ENCODE peak calls at places on chromosomes 3 and 15, in seven cellular contexts. Y, M, H, X, O, B and F are unnamed samples.

GRCh38 chr3:30401971-30402370 is 204.4 kb upstream of the TGFBR2 start:
- DNase-seq in Y (no peak), M (no peak), H (peak; percentile 66), X (no peak), O (no peak), B (peak; percentile 27), F (peak; percentile 62)

GRCh38 chr15:41487376-41487775 is 6.3 kb upstream of the ITPKA start:
- DNase-seq in Y (no peak), M (no peak), H (no peak), X (no peak), O (no peak), B (no peak), F (no peak)

GRCh38 chr3:97956051-97956450 is 16.2 kb downstream of the RIOX2 start:
- DNase-seq in Y (no peak), M (no peak), H (no peak), X (no peak), O (no peak), B (no peak), F (no peak)

GRCh38 chr15:87038404-87038803 is 958.7 kb downstream of the AGBL1 start:
- DNase-seq in Y (no peak), M (no peak), H (no peak), X (no peak), O (no peak), B (no peak), F (no peak)

GRCh38 chr3:167125612-167126407 is 254.3 kb downstream of the ZBBX start:
- DNase-seq in Y (no peak), M (no peak), H (no peak), X (no peak), O (no peak), B (no peak), F (no peak)

GRCh38 chr15:81948751-81949150 is 97.1 kb downstream of the MEX3B start:
- DNase-seq in Y (no peak), M (no peak), H (peak; percentile 33), X (no peak), O (no peak), B (no peak), F (no peak)

GRCh38 chr15:67115567-67115966 is 50.2 kb downstream of the SMAD3 start:
- DNase-seq in Y (no peak), M (no peak), H (no peak), X (no peak), O (no peak), B (no peak), F (no peak)

GRCh38 chr3:9172851-9173320 is 76.6 kb downstream of the SRGAP3 start:
- DNase-seq in Y (peak; percentile 59), M (no peak), H (no peak), X (no peak), O (no peak), B (no peak), F (no peak)

GRCh38 chr3:37833790-37834189 is 27.9 kb upstream of the CTDSPL start:
- DNase-seq in Y (no peak), M (no peak), H (no peak), X (peak; percentile 11), O (no peak), B (peak; percentile 47), F (no peak)

GRCh38 chr3:4633078-4634004 is 140.2 kb downstream of the ITPR1 start:
- DNase-seq in Y (no peak), M (no peak), H (peak; percentile 72), X (peak; percentile 19), O (no peak), B (no peak), F (peak; percentile 64)

GRCh38 chr15:55649058-55649423 is 60.9 kb upstream of the PYGO1 start:
- DNase-seq in Y (no peak), M (no peak), H (peak; percentile 80), X (no peak), O (no peak), B (no peak), F (peak; percentile 63)

GRCh38 chr3:54424283-54424682 is 301.9 kb downstream of the CACNA2D3 start:
- DNase-seq in Y (no peak), M (no peak), H (no peak), X (no peak), O (no peak), B (no peak), F (no peak)

GRCh38 chr3:191085091-191085490 is 114.0 kb upstream of the OSTN start:
- DNase-seq in Y (no peak), M (no peak), H (peak; percentile 9), X (no peak), O (no peak), B (no peak), F (peak; percentile 33)

GRCh38 chr3:194486540-194487288 is at the start of gene ATP13A3:
- DNase-seq in Y (peak; percentile 83), M (peak; percentile 95), H (peak; percentile 88), X (peak; percentile 94), O (peak; percentile 62), B (peak; percentile 93), F (peak; percentile 77)

GRCh38 chr3:194487289-194488006 is 646 bp upstream of the ATP13A3 start:
- DNase-seq in Y (no peak), M (peak; percentile 67), H (no peak), X (peak; percentile 45), O (peak; percentile 46), B (peak; percentile 65), F (no peak)

GRCh38 chr3:194484614-194485013 is 2.2 kb downstream of the ATP13A3 start:
- DNase-seq in Y (no peak), M (no peak), H (no peak), X (no peak), O (no peak), B (no peak), F (no peak)

GRCh38 chr3:194485471-194485875 is 1.3 kb downstream of the ATP13A3 start:
- DNase-seq in Y (no peak), M (no peak), H (peak; percentile 41), X (no peak), O (no peak), B (no peak), F (no peak)

DNA sequence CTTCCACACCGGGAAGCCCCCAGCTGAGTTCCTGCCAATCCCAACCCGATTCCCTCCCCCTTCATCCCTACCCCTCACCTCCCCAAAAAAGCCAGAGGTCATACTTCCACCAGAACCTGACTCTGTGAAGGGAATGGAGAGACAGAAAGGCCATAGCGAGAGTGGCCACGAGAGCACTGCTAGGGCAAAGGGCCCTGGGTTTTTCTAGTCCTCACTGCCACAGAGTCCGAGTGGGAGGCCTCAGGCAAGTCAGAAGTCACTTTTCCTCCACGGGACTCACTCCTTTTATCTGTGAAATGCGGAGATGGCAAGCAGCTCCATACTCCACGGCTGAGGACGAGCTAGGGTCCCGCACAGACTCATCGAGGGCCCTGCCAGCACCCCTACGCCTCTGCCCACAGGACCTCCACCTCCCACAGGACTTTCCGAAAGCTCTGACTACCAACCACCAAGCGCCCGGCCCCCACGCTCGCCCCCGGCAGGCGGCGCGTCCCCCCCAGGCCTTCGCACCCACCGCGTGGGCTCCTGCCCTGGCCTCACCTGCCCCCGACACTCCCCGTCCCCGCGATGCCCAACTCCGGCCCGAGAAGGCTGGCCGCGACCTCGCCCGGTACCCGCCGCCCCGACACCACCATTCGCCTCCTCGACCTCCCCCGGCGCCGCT is 794 bp downstream of the ATP13A3 start:
- DNase-seq in Y (no peak), M (peak; percentile 70), H (peak; percentile 31), X (peak; percentile 51), O (no peak), B (peak; percentile 42), F (no peak)
- TF ChIP-seq CTCF in Y (no peak), M (peak; percentile 9), H (peak; percentile 30), X (no peak), O (no peak), B (no peak), F (peak; percentile 62)

DNA sequence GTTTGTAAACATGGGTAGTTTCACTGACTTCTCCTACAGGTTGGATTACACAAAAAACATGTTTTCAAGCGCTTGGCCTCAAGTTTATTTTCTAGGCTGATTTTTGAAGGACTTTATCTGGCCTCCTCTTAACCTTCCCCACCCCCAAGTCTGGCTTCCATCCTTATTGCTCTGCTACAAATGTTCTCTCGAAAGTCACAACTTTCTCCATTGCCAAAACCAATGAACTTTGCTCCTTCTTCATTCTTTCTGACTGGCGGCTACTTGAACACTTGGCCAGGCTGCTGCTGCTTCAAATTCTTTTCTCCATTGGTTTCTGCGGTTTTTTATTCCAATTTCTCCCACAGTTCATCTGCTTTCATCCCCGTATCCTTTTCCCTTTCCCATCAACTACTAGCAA is 106.6 kb downstream of the TOP2B start:
- DNase-seq in Y (no peak), M (no peak), H (peak; percentile 7), X (no peak), O (no peak), B (no peak), F (no peak)
- TF ChIP-seq CTCF in Y (no peak), M (no peak), H (no peak), X (no peak), O (no peak), B (no peak), F (no peak)

GRCh38 chr3:126927405-126927750 is 55.5 kb upstream of the PLXNA1 start:
- DNase-seq in Y (no peak), M (no peak), H (no peak), X (no peak), O (no peak), B (no peak), F (no peak)

GRCh38 chr3:126927846-126928245 is 55.1 kb upstream of the PLXNA1 start:
- DNase-seq in Y (no peak), M (no peak), H (no peak), X (no peak), O (no peak), B (no peak), F (peak; percentile 31)

GRCh38 chr3:126928921-126929485 is 53.9 kb upstream of the PLXNA1 start:
- DNase-seq in Y (no peak), M (no peak), H (no peak), X (no peak), O (no peak), B (no peak), F (no peak)

GRCh38 chr3:126925411-126926171 is 57.3 kb upstream of the PLXNA1 start:
- DNase-seq in Y (no peak), M (no peak), H (peak; percentile 34), X (no peak), O (no peak), B (peak; percentile 55), F (no peak)

GRCh38 chr3:126926684-126927404 is 56.1 kb upstream of the PLXNA1 start:
- DNase-seq in Y (peak; percentile 36), M (peak; percentile 76), H (peak; percentile 89), X (no peak), O (peak; percentile 81), B (peak; percentile 78), F (peak; percentile 86)
- TF ChIP-seq CTCF in Y (no peak), M (no peak), H (peak; percentile 54), X (no peak), O (no peak), B (peak; percentile 8), F (peak; percentile 59)

GRCh38 chr15:99979371-99979770 is 246.1 kb upstream of the LYSMD4 start:
- DNase-seq in Y (no peak), M (peak; percentile 29), H (no peak), X (no peak), O (no peak), B (no peak), F (no peak)

GRCh38 chr15:99982662-99983061 is 249.4 kb upstream of the LYSMD4 start:
- DNase-seq in Y (no peak), M (peak; percentile 28), H (no peak), X (no peak), O (no peak), B (no peak), F (no peak)

GRCh38 chr15:99981839-99982658 is 248.8 kb upstream of the LYSMD4 start:
- DNase-seq in Y (no peak), M (peak; percentile 18), H (no peak), X (no peak), O (no peak), B (no peak), F (no peak)

GRCh38 chr15:99980791-99981190 is 247.6 kb upstream of the LYSMD4 start:
- DNase-seq in Y (no peak), M (peak; percentile 45), H (no peak), X (no peak), O (no peak), B (no peak), F (no peak)

GRCh38 chr15:99981223-99981647 is 248.0 kb upstream of the LYSMD4 start:
- DNase-seq in Y (no peak), M (peak; percentile 31), H (no peak), X (no peak), O (no peak), B (no peak), F (no peak)
- TF ChIP-seq CTCF in Y (no peak), M (peak; percentile 43), H (no peak), X (no peak), O (no peak), B (peak; percentile 15), F (no peak)